ENCODE peak calls at places on chromosomes 2 and 18, in nine cellular contexts. B, T, K, C, U, H, F, J and N are unnamed samples.
A peak's percentile ranks its signal among the peaks of the same experiment; 100 is the strongest.

GRCh38 chr18:2826581-2826980 is 20.2 kb upstream of the EMILIN2 start:
- DNase-seq in B (no peak), T (no peak), K (no peak), C (no peak), U (no peak), H (peak; percentile 50), F (peak; percentile 88), J (no peak), N (no peak)

GRCh38 chr2:63738019-63738418 is 103.7 kb upstream of the UGP2 start:
- DNase-seq in B (no peak), T (no peak), K (no peak), C (no peak), U (no peak), H (no peak), F (peak; percentile 35), J (no peak), N (no peak)

GRCh38 chr2:234392230-234392629 is 104.7 kb downstream of the ARL4C start:
- DNase-seq in B (no peak), T (no peak), K (no peak), C (no peak), U (no peak), H (no peak), F (no peak), J (no peak), N (peak; percentile 27)

GRCh38 chr2:240915526-240916335 is 9.6 kb downstream of the CROCC2 start:
- DNase-seq in B (no peak), T (no peak), K (no peak), C (no peak), U (no peak), H (no peak), F (no peak), J (peak; percentile 17), N (no peak)

GRCh38 chr2:216865658-216866057 is 5.8 kb upstream of the TNP1 start:
- DNase-seq in B (no peak), T (no peak), K (no peak), C (no peak), U (no peak), H (no peak), F (no peak), J (no peak), N (no peak)

GRCh38 chr18:55228191-55228590 is 268.9 kb upstream of the CCDC68 start:
- DNase-seq in B (peak; percentile 5), T (no peak), K (no peak), C (peak; percentile 69), U (peak; percentile 34), H (no peak), F (peak; percentile 27), J (no peak), N (no peak)

GRCh38 chr2:64086347-64087082 is 57.7 kb downstream of the PELI1 start:
- DNase-seq in B (no peak), T (no peak), K (no peak), C (no peak), U (no peak), H (no peak), F (no peak), J (no peak), N (no peak)

GRCh38 chr2:127373362-127374083 is 14.3 kb downstream of the MAP3K2 start:
- DNase-seq in B (no peak), T (no peak), K (no peak), C (no peak), U (no peak), H (no peak), F (no peak), J (no peak), N (no peak)

GRCh38 chr2:32008811-32009478 is 1.9 kb downstream of the MEMO1 start:
- DNase-seq in B (no peak), T (no peak), K (no peak), C (peak; percentile 55), U (peak; percentile 50), H (peak; percentile 15), F (peak; percentile 31), J (no peak), N (peak; percentile 4)

GRCh38 chr2:98012561-98012979 is 16.8 kb upstream of the TMEM131 start:
- DNase-seq in B (no peak), T (no peak), K (no peak), C (no peak), U (no peak), H (no peak), F (no peak), J (no peak), N (no peak)

GRCh38 chr2:28185153-28185552 is 207.5 kb upstream of the FOSL2 start:
- DNase-seq in B (no peak), T (no peak), K (no peak), C (no peak), U (no peak), H (no peak), F (no peak), J (no peak), N (no peak)

GRCh38 chr2:136233315-136233714 is 115.4 kb upstream of the CXCR4 start:
- DNase-seq in B (no peak), T (no peak), K (no peak), C (no peak), U (no peak), H (no peak), F (no peak), J (no peak), N (no peak)

GRCh38 chr2:100195942-100196341 is 53.6 kb upstream of the AFF3 start:
- DNase-seq in B (no peak), T (no peak), K (no peak), C (no peak), U (no peak), H (no peak), F (no peak), J (no peak), N (no peak)

GRCh38 chr2:220079595-220079994 is 452.2 kb downstream of the SLC4A3 start:
- DNase-seq in B (no peak), T (no peak), K (no peak), C (no peak), U (no peak), H (no peak), F (no peak), J (no peak), N (no peak)

GRCh38 chr2:218694405-218695145 is 16.1 kb upstream of the TTLL4 start:
- DNase-seq in B (no peak), T (no peak), K (no peak), C (peak; percentile 2), U (peak; percentile 51), H (peak; percentile 58), F (no peak), J (no peak), N (no peak)

GRCh38 chr18:47930086-47930843 is at the start of gene SMAD2:
- DNase-seq in B (peak; percentile 72), T (peak; percentile 81), K (peak; percentile 84), C (peak; percentile 84), U (peak; percentile 61), H (peak; percentile 94), F (peak; percentile 69), J (peak; percentile 88), N (no peak)